ENCODE peak calls at places on chromosomes 2 and 18, in six cellular contexts. B is neural crest cell, I is chondrocyte, J is GM12865, K is astrocyte of the cerebellum, Q is fibroblast of pulmonary artery. V is an unnamed sample.

GRCh38 chr2:180761224-180761623 is 219.2 kb upstream of the UBE2E3 start:
- DNase-seq in B (no peak), I (no peak), J (peak), K (peak), Q (peak), V (no peak)

GRCh38 chr2:129758461-129759185 is 220.8 kb upstream of the RAB6C start:
- DNase-seq in Q (no peak), B (no peak), J (peak), K (no peak), I (peak), V (peak)

GRCh38 chr2:116832148-116832547 is 982.3 kb upstream of the DDX18 start:
- DNase-seq in Q (no peak), K (no peak), J (no peak), I (no peak), B (no peak), V (no peak)

GRCh38 chr18:75530118-75530517 is 102.6 kb upstream of the SMIM21 start:
- DNase-seq in J (no peak), K (no peak), I (no peak), Q (peak), B (no peak), V (no peak)

GRCh38 chr2:88838165-88838635 is 146.7 kb downstream of the RPIA start:
- DNase-seq in J (peak), B (no peak), I (no peak), K (no peak), Q (no peak), V (no peak)

GRCh38 chr2:191869178-191869577 is 22.3 kb upstream of the CAVIN2 start:
- DNase-seq in J (peak), K (no peak), B (peak), Q (peak), I (no peak), V (no peak)

GRCh38 chr2:203934006-203934632 is 2.4 kb upstream of the ICOS start:
- DNase-seq in B (no peak), I (no peak), Q (no peak), J (no peak), K (no peak), V (no peak)

GRCh38 chr2:20450201-20451108 is 3.6 kb downstream of the RHOB start:
- DNase-seq in B (no peak), K (peak), J (no peak), I (no peak), Q (peak), V (peak)

GRCh38 chr2:235080108-235080507 is 128.3 kb downstream of the SH3BP4 start:
- DNase-seq in K (no peak), I (no peak), Q (no peak), J (no peak), B (no peak), V (no peak)

GRCh38 chr2:217886720-217887309 is 116.0 kb downstream of the TNS1 start:
- DNase-seq in Q (peak), B (peak), J (peak), K (peak), I (no peak), V (peak)

GRCh38 chr2:99430614-99431258 is 59.1 kb downstream of the REV1 start:
- DNase-seq in K (peak), Q (no peak), B (no peak), J (no peak), I (no peak), V (no peak)

GRCh38 chr2:101109451-101110140 is 41.6 kb downstream of the TBC1D8 start:
- DNase-seq in J (no peak), B (no peak), K (no peak), Q (no peak), I (no peak), V (no peak)

GRCh38 chr2:148338544-148338943 is 306.0 kb upstream of the EPC2 start:
- DNase-seq in I (no peak), B (no peak), J (no peak), Q (peak), K (peak), V (no peak)

GRCh38 chr2:226548706-226549105 is 250.9 kb downstream of the IRS1 start:
- DNase-seq in Q (peak), B (no peak), K (no peak), I (no peak), J (no peak), V (no peak)

DNA sequence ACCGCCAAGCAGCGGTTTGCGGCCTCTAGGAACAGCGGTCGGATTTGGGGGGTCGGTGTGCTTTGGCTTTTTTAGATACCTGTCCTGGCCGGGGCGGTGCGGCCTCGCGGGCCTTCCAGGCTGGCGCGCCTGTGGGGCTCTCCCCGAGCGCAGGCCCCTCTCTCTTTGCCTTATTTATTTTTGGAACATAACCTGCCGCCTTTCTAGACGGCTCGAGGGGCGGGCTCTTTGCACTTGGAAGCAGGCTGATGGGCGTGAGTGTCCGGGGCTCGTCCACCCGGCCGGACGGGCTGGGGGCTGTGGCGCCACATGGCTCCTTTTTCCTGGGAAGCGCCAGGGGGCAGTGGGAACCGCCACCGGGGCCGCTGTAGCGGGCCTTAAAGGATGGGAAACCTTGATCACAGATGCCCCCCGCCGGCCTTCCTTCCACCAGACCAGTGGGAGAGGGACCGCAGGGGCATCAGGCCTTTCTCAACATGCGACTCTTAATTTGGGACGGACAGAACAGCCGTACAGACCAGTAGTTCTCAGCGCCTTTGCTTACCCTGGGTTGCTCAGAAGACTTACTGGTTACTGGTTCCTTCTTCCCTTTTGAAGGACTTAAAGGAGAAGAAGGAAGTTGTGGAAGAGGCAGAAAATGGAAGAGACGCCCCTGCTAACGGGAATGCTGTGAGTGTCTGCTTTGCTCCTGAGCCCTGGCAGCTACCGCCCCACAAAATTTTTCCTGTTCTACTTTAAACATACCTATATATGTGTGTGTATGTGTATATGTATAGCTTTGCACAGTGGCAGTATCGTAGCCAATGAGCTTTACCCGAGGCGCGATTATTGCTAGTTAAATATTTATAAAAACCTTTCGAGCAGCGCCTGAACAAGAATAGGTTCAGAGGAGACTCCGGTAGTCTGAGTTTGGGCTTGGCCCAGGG is 2.7 kb downstream of the PTMA start:
- DNase-seq in B (no peak), K (no peak), J (peak), I (no peak), Q (no peak), V (peak)
- TF ChIP-seq CTCF in B (no peak), K (peak), J (no peak), I (peak), Q (peak), V (peak)

GRCh38 chr2:224847961-224848850 is 132.0 kb upstream of the CCDC195 start:
- DNase-seq in J (no peak), I (no peak), Q (peak), K (peak), B (no peak), V (peak)

GRCh38 chr2:224850081-224850480 is 133.9 kb upstream of the CCDC195 start:
- DNase-seq in I (no peak), B (no peak), J (no peak), Q (no peak), K (no peak), V (no peak)

GRCh38 chr2:224847431-224847830 is 131.3 kb upstream of the CCDC195 start:
- DNase-seq in J (no peak), Q (peak), K (no peak), I (no peak), B (no peak), V (no peak)

GRCh38 chr2:224849264-224849663 is 133.1 kb upstream of the CCDC195 start:
- DNase-seq in J (no peak), Q (peak), B (no peak), I (no peak), K (no peak), V (no peak)
- TF ChIP-seq CTCF in J (no peak), Q (peak), B (no peak), I (peak), K (no peak), V (no peak)

GRCh38 chr2:96267159-96267971 is 1.3 kb downstream of the CIAO1 start:
- DNase-seq in B (peak), K (peak), J (peak), I (no peak), Q (peak), V (peak)

GRCh38 chr2:96265349-96265839 is 403 bp downstream of the TMEM127 start:
- DNase-seq in Q (no peak), B (peak), I (no peak), J (no peak), K (no peak), V (peak)

GRCh38 chr2:96264086-96264485 is 1.7 kb downstream of the TMEM127 start:
- DNase-seq in K (no peak), Q (peak), J (no peak), I (no peak), B (no peak), V (peak)

GRCh38 chr2:96264656-96265348 is 995 bp downstream of the TMEM127 start:
- DNase-seq in B (peak), J (peak), I (no peak), Q (peak), K (no peak), V (peak)

GRCh38 chr2:96265840-96266569 is at the start of the genes CIAO1 and TMEM127:
- DNase-seq in J (peak), Q (peak), K (peak), B (peak), I (peak), V (peak)
- TF ChIP-seq CTCF in J (no peak), Q (no peak), K (no peak), B (peak), I (peak), V (no peak)

DNA sequence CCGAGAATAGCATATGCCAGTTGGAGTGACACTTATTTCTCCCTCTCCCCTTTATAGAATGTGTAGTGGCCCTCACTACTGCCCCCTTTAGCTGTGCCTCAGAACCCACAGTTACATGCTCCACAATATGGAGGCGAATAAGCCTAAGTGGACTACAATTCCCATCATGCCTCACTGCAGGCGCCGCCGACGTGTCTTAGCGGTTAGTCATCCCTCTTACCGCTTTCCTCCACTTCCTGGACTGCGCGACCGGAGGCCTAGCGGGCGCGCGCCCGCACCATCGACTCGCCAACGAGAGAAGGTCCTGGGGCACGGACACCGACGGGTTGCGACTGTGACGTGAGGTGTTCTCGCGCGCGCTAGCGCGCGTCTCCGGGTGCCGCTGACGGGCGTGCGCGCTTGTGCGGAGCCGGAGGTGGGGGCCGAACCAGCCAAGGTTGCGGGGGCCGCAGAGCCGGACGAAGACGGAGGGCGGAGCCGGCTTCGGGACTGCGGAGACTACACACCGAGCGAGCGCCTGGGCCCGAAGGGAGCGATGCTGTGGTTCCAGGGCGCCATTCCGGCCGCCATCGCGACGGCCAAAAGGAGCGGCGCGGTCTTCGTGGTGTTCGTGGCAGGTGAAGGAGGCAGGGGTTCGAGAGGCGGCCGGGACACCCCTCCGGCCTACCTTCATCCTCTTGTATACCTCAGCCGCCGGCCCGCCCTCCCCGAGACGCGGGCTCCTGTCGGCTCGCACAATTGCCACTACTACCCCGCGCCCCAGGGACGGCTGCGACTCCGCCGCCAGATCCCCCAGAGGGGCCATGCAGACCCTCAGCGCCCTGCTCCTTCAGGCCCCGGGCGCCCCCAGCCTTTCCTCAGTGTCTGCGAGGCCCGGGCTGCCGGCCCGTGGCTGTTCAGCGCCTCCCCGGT is at the start of gene UBXN4:
- DNase-seq in K (peak), B (peak), I (peak), Q (peak), J (peak), V (peak)
- TF ChIP-seq CTCF in K (peak), B (peak), I (peak), Q (peak), J (peak), V (peak)

GRCh38 chr18:44259610-44260009 is 421.1 kb upstream of the SETBP1 start:
- DNase-seq in J (no peak), B (no peak), I (no peak), Q (no peak), K (no peak), V (no peak)

DNA sequence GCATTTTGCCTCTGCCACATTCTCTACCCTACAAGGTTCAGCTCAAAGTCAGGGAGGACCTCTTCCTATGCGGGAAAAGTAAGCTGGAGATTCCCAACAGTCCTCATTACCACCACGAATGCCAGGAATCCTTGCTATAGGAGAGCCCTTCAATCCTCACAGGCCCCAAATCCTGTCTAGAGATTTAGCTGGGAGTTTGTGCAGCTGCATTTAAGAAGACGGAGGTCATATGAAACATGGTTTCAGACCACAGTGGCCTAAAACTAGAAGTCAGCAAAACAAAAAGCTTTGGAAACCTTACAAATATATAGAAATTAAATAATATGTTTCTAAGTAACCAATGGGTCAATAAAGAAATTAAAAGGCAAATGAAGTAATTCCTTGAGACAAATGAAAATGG is 415.3 kb upstream of the SETBP1 start:
- DNase-seq in Q (no peak), B (no peak), J (no peak), K (no peak), I (no peak), V (no peak)
- TF ChIP-seq CTCF in Q (no peak), B (no peak), J (no peak), K (no peak), I (no peak), V (no peak)

GRCh38 chr2:2875296-2875695 is 502.3 kb downstream of the EIPR1 start:
- DNase-seq in J (no peak), Q (no peak), K (no peak), I (no peak), B (no peak), V (no peak)

GRCh38 chr2:2875831-2876230 is 501.8 kb downstream of the EIPR1 start:
- DNase-seq in I (no peak), K (no peak), J (no peak), B (no peak), Q (no peak), V (no peak)

GRCh38 chr2:2879071-2879470 is 498.5 kb downstream of the EIPR1 start:
- DNase-seq in B (no peak), K (no peak), J (no peak), I (no peak), Q (no peak), V (no peak)

GRCh38 chr2:2876350-2877042 is 501.1 kb downstream of the EIPR1 start:
- DNase-seq in B (no peak), K (no peak), I (no peak), Q (no peak), J (no peak), V (no peak)

DNA sequence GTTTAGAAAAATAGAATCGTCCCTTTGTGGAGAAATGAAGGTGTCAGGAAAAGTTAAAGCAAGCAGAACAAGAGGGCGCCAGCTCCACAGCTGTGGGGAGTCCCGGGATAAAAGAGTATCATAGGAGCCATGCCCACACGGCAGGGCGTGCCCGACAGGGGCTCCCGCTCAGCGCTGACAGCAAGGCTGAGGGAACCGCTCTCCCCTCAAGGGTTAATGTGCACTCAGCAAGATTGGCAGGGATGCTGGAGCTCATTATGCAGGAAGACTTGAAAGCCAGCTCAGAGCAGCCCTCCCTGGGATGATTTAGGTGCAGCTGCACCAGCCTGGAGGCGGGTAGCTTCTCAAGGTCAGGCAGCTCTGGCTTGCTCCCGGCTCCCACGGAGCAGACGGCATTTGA is 500.2 kb downstream of the EIPR1 start:
- DNase-seq in J (no peak), I (no peak), K (no peak), B (no peak), Q (no peak), V (no peak)
- TF ChIP-seq CTCF in J (no peak), I (no peak), K (no peak), B (no peak), Q (no peak), V (no peak)

V was measured in SK-N-SH.